ENCODE peak calls at places on chromosomes 12 and 14, in six cellular contexts. V is upper lobe of right lung, B is A549, R is body of pancreas, L is fibroblast of lung, Q is HepG2. F is an unnamed sample. For H3K4me1, the result is how much of the 10 kb centered on the place peaks cover.

GRCh38 chr14:96253140-96253539 is 2.9 kb upstream of the BDKRB1 start:
- DNase-seq in V (no peak), B (peak), R (peak), L (peak), Q (no peak), F (no peak)

GRCh38 chr12:27003421-27004311 is 10.5 kb downstream of the TM7SF3 start:
- DNase-seq in V (no peak), B (no peak), R (no peak), L (no peak), Q (no peak), F (no peak)

GRCh38 chr12:103530352-103530751 is 34.6 kb upstream of the C12orf42 start:
- DNase-seq in V (no peak), B (no peak), R (no peak), L (no peak), Q (no peak), F (no peak)

GRCh38 chr12:56632701-56633464 is 2.8 kb upstream of the BAZ2A start:
- DNase-seq in V (no peak), B (no peak), R (no peak), L (no peak), Q (no peak), F (no peak)

GRCh38 chr14:77131871-77132486 is 9.6 kb downstream of the ZDHHC22 start:
- DNase-seq in V (peak), B (no peak), R (no peak), L (no peak), Q (no peak), F (no peak)

GRCh38 chr12:29537292-29537691 is 39.8 kb upstream of the OVCH1 start:
- DNase-seq in V (no peak), B (no peak), R (no peak), L (peak), Q (no peak), F (no peak)

GRCh38 chr12:98750511-98750910 is 105.4 kb downstream of the APAF1 start:
- DNase-seq in V (no peak), B (no peak), R (no peak), L (no peak), Q (no peak), F (no peak)

GRCh38 chr14:23057757-23058653 is 685 bp upstream of the CDH24 start:
- DNase-seq in V (peak), B (peak), R (peak), L (peak), Q (peak), F (peak)

GRCh38 chr14:63867926-63868921 is 15.4 kb downstream of the SYNE2 start:
- DNase-seq in V (no peak), B (no peak), R (no peak), L (peak), Q (no peak), F (no peak)

GRCh38 chr14:67620217-67620789 is 583 bp downstream of the ARG2 start:
- DNase-seq in V (no peak), B (no peak), R (peak), L (no peak), Q (no peak), F (peak)

GRCh38 chr14:81363746-81364400 is 36.3 kb downstream of the STON2 start:
- DNase-seq in V (no peak), B (no peak), R (no peak), L (peak), Q (no peak), F (no peak)

GRCh38 chr14:74562515-74563232 is 49.4 kb downstream of the LTBP2 start:
- DNase-seq in V (no peak), B (peak), R (no peak), L (peak), Q (peak), F (no peak)

DNA sequence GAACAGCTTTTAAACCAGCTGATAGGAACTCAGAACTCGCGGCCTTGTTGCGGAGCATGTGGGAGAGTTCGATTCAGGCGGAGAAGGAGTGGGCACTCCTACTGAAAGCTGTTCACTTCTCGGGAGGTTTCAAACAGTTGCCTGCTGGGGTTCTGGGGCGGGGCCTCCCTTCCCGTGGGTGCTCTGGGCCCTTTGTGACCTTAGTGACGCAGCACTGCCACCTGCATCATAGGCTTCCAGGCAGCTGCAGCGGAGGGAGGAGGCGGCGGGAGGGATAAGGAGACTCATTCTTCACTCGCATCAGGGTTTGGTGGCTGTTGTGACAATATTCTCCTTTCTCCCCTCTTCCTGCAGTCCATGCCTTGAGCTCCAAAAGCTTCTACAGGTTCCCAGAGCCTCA is 67.9 kb upstream of the GPATCH2L start:
- DNase-seq in V (no peak), B (no peak), R (no peak), L (no peak), Q (no peak), F (no peak)
- H3K27ac ChIP-seq in V (no peak), B (no peak), R (no peak), L (no peak), Q (no peak), F (no peak)

GRCh38 chr12:70469221-70469820 is 103.2 kb downstream of the KCNMB4 start:
- DNase-seq in V (no peak), B (no peak), R (no peak), L (no peak), Q (no peak), F (no peak)
- H3K4me3 ChIP-seq in V (no peak), B (no peak), R (no peak), L (no peak), Q (no peak), F (no peak)

DNA sequence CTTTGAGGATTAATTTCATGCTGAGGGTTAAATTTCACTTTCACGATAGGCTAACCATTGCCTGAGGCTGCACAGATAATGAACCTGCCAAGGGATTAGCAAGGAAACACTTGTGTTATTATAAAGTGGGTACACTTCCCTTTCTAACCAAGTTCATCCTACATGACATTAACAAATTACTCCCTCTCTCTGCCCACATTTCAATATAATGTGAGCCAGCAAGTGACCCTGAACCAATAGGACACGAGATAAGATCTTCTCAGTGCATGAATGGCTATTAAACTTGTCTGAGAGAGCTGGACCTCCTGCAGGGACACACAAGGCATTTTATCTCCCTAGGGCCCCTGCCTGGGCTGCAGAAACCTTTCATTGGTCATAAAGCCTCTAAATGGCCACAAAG is 173.5 kb downstream of the PAX9 start:
- DNase-seq in V (no peak), B (no peak), R (no peak), L (no peak), Q (no peak), F (no peak)
- H3K4me1 ChIP-seq in V (under half), B (under half), R (under half), L (under half), Q (under half), F (under half)

GRCh38 chr12:123398918-123399617 is 15.1 kb downstream of the KMT5A start:
- DNase-seq in V (no peak), B (no peak), R (no peak), L (no peak), Q (no peak), F (no peak)
- H3K27ac ChIP-seq in V (peak), B (no peak), R (peak), L (peak), Q (no peak), F (peak)

DNA sequence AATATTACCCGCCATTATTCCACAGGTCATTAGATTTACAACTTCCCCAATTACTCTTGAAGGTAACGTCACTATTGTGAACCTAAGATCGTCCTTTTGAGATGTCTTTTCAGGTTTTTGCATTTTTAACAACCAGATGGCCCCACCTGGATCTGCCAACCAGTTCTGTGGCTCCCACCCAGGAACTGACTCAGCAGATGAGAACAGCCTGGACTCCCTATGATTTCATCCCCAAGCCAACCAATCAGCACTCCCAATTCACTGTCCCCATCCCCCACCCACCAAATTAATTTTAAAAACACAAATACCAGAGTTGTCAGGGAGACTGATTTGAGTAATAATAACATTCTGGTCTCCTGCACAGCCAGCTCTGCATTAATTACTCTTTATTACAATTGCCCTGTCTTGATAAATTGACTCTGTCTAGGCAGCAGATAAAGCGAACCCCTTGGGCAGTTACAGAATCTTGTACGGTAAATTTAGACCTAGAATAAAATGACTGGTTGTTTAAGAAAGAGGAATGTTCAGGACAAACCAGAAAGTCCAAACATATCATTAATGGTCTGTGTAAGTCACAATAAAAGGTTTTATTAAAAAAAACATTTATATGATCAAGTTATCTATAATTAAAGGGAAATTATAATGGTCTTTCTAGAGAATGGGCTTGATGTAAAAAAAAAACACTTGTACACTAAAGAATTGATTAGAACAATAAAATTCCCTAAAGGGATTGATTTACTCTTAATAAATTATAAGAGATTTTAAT is 55.8 kb downstream of the COX16 start:
- DNase-seq in V (no peak), B (no peak), R (no peak), L (no peak), Q (no peak), F (no peak)
- H3K4me3 ChIP-seq in V (no peak), B (no peak), R (no peak), L (no peak), Q (no peak), F (no peak)

DNA sequence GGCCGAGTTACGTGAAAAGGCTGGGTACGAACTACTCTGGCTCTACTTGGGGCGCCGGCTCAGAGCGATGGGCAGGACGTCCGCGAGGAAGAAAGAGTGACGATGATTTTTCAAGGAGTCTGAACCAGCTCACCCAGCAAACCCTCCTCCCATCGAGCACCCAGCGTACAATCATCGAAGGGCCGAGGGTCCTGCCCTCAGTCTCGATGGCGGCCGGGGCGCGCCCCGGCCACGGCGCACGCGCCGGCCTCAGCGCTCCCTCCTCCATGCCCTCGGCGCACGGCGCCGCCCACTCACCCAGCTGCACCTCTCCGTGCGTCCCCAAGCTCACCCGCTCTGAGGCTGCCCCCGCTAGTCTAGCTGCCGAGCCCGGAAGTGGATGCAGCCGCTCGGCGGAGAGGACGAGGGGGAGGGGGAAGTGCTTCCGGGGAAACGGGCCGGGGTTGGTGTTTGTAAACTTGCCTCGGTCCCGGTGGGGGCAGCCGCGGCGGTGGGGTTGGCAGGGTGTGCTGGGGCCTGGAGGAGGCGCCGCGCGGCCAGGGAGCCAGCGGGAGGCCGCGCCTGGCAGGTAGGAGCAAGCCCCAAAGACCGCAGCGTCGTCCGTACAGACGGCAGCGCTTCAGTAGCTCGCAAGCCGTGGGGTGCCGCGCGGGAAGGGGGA is at the start of the genes CSAD and ZNF740:
- DNase-seq in V (peak), B (peak), R (peak), L (peak), Q (peak), F (peak)
- H3K4me1 ChIP-seq in V (under half), B (under half), R (under half), L (under half), Q (half or more), F (under half)

GRCh38 chr12:48043771-48044170 is 39.5 kb upstream of the COL2A1 start:
- DNase-seq in V (no peak), B (no peak), R (no peak), L (no peak), Q (no peak), F (no peak)
- H3K27ac ChIP-seq in V (no peak), B (no peak), R (no peak), L (no peak), Q (no peak), F (no peak)

DNA sequence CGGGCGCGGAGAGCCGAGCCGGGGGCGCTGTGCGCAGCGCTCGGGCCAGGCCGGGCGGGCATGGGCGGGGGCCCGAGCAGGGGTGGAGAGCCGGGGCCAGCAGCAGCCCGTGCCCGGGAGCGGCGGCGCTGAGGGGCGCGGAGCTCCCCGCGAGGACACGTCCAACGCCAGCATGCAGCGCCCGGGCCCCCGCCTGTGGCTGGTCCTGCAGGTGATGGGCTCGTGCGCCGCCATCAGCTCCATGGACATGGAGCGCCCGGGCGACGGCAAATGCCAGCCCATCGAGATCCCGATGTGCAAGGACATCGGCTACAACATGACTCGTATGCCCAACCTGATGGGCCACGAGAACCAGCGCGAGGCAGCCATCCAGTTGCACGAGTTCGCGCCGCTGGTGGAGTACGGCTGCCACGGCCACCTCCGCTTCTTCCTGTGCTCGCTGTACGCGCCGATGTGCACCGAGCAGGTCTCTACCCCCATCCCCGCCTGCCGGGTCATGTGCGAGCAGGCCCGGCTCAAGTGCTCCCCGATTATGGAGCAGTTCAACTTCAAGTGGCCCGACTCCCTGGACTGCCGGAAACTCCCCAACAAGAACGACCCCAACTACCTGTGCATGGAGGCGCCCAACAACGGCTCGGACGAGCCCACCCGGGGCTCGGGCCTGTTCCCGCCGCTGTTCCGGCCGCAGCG is 652 bp downstream of the FZD10 start:
- DNase-seq in V (peak), B (no peak), R (no peak), L (no peak), Q (no peak), F (no peak)
- H3K4me3 ChIP-seq in V (peak), B (no peak), R (no peak), L (no peak), Q (no peak), F (peak)

GRCh38 chr12:132313182-132313581 is 16.2 kb downstream of the GALNT9 start:
- DNase-seq in V (no peak), B (no peak), R (no peak), L (no peak), Q (no peak), F (no peak)
- H3K4me1 ChIP-seq in V (under half), B (under half), R (under half), L (under half), Q (under half), F (under half)

F was measured in stomach.